ENCODE peak calls at places on chromosomes 12 and 14, in ten cellular contexts. X is heart left ventricle, T is AG10803, J is astrocyte of the spinal cord, K is esophagus squamous epithelium, F is left ventricle myocardium inferior, O is Peyer's patch, M is fibroblast of pulmonary artery, S is astrocyte of the cerebellum, A is nephron progenitor cell. W is an unnamed sample.

GRCh38 chr14:73762375-73762822 is 48.2 kb upstream of the PNMA1 start:
- DNase-seq in T (no peak), K (no peak), F (no peak), S (no peak), O (peak), M (no peak), X (no peak), A (no peak), J (no peak), W (no peak)

GRCh38 chr12:30811966-30812365 is 57.2 kb upstream of the CAPRIN2 start:
- DNase-seq in F (no peak), K (no peak), S (no peak), A (no peak), O (no peak), X (no peak), J (no peak), T (no peak), M (no peak), W (no peak)

GRCh38 chr12:122995503-122996187 is 15.2 kb downstream of the ARL6IP4 start:
- DNase-seq in K (no peak), F (peak), A (peak), T (no peak), M (no peak), S (no peak), O (no peak), J (no peak), X (peak), W (no peak)

GRCh38 chr14:75431827-75432226 is 4.0 kb downstream of the JDP2 start:
- DNase-seq in X (no peak), F (no peak), M (no peak), O (no peak), S (no peak), A (no peak), J (no peak), T (no peak), K (no peak), W (no peak)

GRCh38 chr12:107645630-107646333 is 39.8 kb upstream of the PWP1 start:
- DNase-seq in K (no peak), J (peak), A (peak), M (no peak), F (no peak), T (no peak), O (no peak), S (no peak), X (peak), W (no peak)

GRCh38 chr14:77904218-77904617 is 104.3 kb downstream of the ADCK1 start:
- DNase-seq in A (no peak), J (no peak), O (no peak), S (no peak), T (no peak), M (no peak), K (no peak), X (no peak), F (no peak), W (no peak)

GRCh38 chr14:97456958-97457357 is 659.8 kb downstream of the VRK1 start:
- DNase-seq in M (no peak), K (no peak), J (no peak), F (no peak), O (peak), S (no peak), T (peak), X (no peak), A (no peak), W (no peak)

GRCh38 chr12:26047401-26048226 is 77.2 kb downstream of the BHLHE41 start:
- DNase-seq in M (no peak), A (no peak), J (no peak), S (no peak), K (no peak), X (no peak), T (no peak), F (no peak), O (no peak), W (no peak)

GRCh38 chr14:36241183-36241582 is 64.7 kb upstream of the PTCSC3 start:
- DNase-seq in O (no peak), F (no peak), X (no peak), A (no peak), T (no peak), M (peak), S (no peak), K (no peak), J (no peak), W (no peak)

GRCh38 chr12:104172564-104172935 is 34.5 kb upstream of the NFYB start:
- DNase-seq in J (no peak), T (no peak), O (no peak), M (no peak), K (no peak), X (no peak), A (no peak), F (no peak), S (no peak), W (no peak)

GRCh38 chr12:43847427-43847826 is 11.5 kb downstream of the TMEM117 start:
- DNase-seq in S (peak), T (peak), K (no peak), J (peak), X (no peak), F (no peak), O (no peak), M (peak), A (no peak), W (peak)

GRCh38 chr12:72278894-72279293 is 6.7 kb downstream of the TRHDE start:
- DNase-seq in T (no peak), A (no peak), K (no peak), O (no peak), X (no peak), M (no peak), S (no peak), F (no peak), J (no peak), W (no peak)

GRCh38 chr12:124397807-124398577 is 103.1 kb downstream of the RFLNA start:
- DNase-seq in S (no peak), O (peak), T (peak), M (peak), X (peak), J (no peak), K (no peak), A (no peak), F (no peak), W (no peak)

GRCh38 chr12:95473440-95473946 is 459 bp upstream of the METAP2 start:
- DNase-seq in K (no peak), J (no peak), O (peak), S (peak), F (no peak), T (peak), A (peak), X (peak), M (peak), W (peak)

GRCh38 chr12:31004666-31005065 is 69.0 kb upstream of the DDX11 start:
- DNase-seq in S (no peak), J (no peak), O (peak), K (no peak), A (no peak), X (no peak), T (no peak), F (no peak), M (no peak), W (no peak)

GRCh38 chr14:55938249-55938791 is 179.9 kb upstream of the PELI2 start:
- DNase-seq in S (no peak), M (peak), J (peak), A (no peak), T (peak), X (peak), O (no peak), K (no peak), F (peak), W (peak)

GRCh38 chr12:59431266-59431665 is 164.6 kb upstream of the SLC16A7 start:
- DNase-seq in A (no peak), T (peak), O (no peak), J (no peak), X (no peak), K (no peak), S (no peak), M (peak), F (no peak), W (peak)

GRCh38 chr14:75454963-75455546 is 27.2 kb downstream of the JDP2 start:
- DNase-seq in S (peak), K (no peak), F (peak), A (no peak), O (peak), J (peak), T (peak), X (peak), M (peak), W (peak)

GRCh38 chr12:114275937-114276785 is 129.8 kb downstream of the TBX5 start:
- DNase-seq in A (no peak), X (no peak), T (peak), F (no peak), M (no peak), J (peak), S (no peak), K (no peak), O (no peak), W (no peak)

GRCh38 chr12:18828987-18829386 is 91.1 kb downstream of the CAPZA3 start:
- DNase-seq in J (no peak), X (no peak), T (no peak), S (no peak), O (no peak), F (no peak), K (no peak), M (no peak), A (no peak), W (no peak)

GRCh38 chr14:46054526-46054925 is 597.1 kb downstream of the RPL10L start:
- DNase-seq in A (no peak), K (no peak), F (no peak), T (peak), S (peak), J (peak), O (no peak), M (peak), X (no peak), W (peak)

GRCh38 chr12:70784042-70784668 is 136.4 kb downstream of the PTPRR start:
- DNase-seq in T (no peak), M (no peak), J (no peak), F (no peak), S (no peak), O (no peak), K (no peak), X (no peak), A (no peak), W (no peak)

GRCh38 chr14:34711169-34711568 is 3.2 kb downstream of the CFL2 start:
- DNase-seq in A (no peak), S (peak), O (no peak), J (peak), T (peak), F (no peak), M (peak), K (no peak), X (no peak), W (peak)

GRCh38 chr12:68303850-68304249 is 28.3 kb downstream of the MDM1 start:
- DNase-seq in O (no peak), S (no peak), J (no peak), A (no peak), F (no peak), X (peak), M (peak), K (no peak), T (peak), W (no peak)

GRCh38 chr14:90274808-90275454 is 18.6 kb downstream of the PSMC1 start:
- DNase-seq in X (no peak), O (no peak), M (peak), K (no peak), A (no peak), T (peak), S (no peak), F (no peak), J (peak), W (peak)

GRCh38 chr14:50109342-50109741 is 7.0 kb downstream of the VCPKMT start:
- DNase-seq in F (no peak), S (peak), M (peak), K (no peak), J (peak), O (no peak), T (peak), X (no peak), A (no peak), W (no peak)

GRCh38 chr14:23573384-23573783 is 5.2 kb downstream of the JPH4 start:
- DNase-seq in A (no peak), T (no peak), K (no peak), J (no peak), M (no peak), S (no peak), X (no peak), F (no peak), O (no peak), W (no peak)

GRCh38 chr12:122452701-122453285 is 30.3 kb upstream of the CLIP1 start:
- DNase-seq in O (no peak), F (no peak), T (no peak), X (no peak), J (no peak), A (no peak), M (no peak), S (no peak), K (no peak), W (no peak)

GRCh38 chr12:2797721-2798418 is 3.1 kb downstream of the FKBP4 start:
- DNase-seq in K (no peak), J (no peak), S (no peak), X (peak), T (no peak), O (no peak), F (peak), M (peak), A (no peak), W (no peak)

GRCh38 chr12:122880668-122881067 is 15.3 kb downstream of the VPS37B start:
- DNase-seq in S (no peak), K (no peak), O (no peak), J (peak), T (peak), X (no peak), A (peak), F (no peak), M (peak), W (peak)

GRCh38 chr12:122836027-122836921 is 1.0 kb downstream of the HIP1R start:
- DNase-seq in O (peak), T (no peak), M (peak), J (no peak), X (no peak), F (no peak), A (peak), K (no peak), S (no peak), W (no peak)

GRCh38 chr14:55599250-55599879 is 19.4 kb downstream of the KTN1 start:
- DNase-seq in O (peak), S (no peak), M (no peak), T (no peak), J (no peak), F (peak), K (no peak), X (peak), A (no peak), W (no peak)

GRCh38 chr14:88551936-88552565 is 2.8 kb downstream of the PTPN21 start:
- DNase-seq in M (peak), J (peak), S (no peak), A (peak), K (no peak), T (peak), F (no peak), X (no peak), O (no peak), W (no peak)

GRCh38 chr12:12883369-12884001 is 7.9 kb upstream of the GPRC5A start:
- DNase-seq in M (peak), O (no peak), T (no peak), A (no peak), X (no peak), K (no peak), J (peak), S (no peak), F (no peak), W (peak)

GRCh38 chr12:118315821-118316220 is 56.9 kb downstream of the TAOK3 start:
- DNase-seq in J (no peak), M (no peak), K (no peak), O (no peak), F (no peak), T (no peak), X (no peak), A (no peak), S (no peak), W (no peak)

GRCh38 chr14:21852061-21852664 is 178.5 kb upstream of the OR4E1 start:
- DNase-seq in M (peak), X (no peak), K (no peak), A (peak), T (no peak), F (no peak), J (peak), O (peak), S (no peak), W (peak)

GRCh38 chr12:1474059-1474537 is 120.3 kb downstream of the FBXL14 start:
- DNase-seq in J (peak), A (no peak), X (no peak), F (no peak), K (no peak), O (no peak), S (peak), T (peak), M (peak), W (peak)

GRCh38 chr14:75229923-75230792 is 48.5 kb upstream of the FOS start:
- DNase-seq in F (peak), O (peak), A (no peak), S (no peak), J (peak), X (no peak), K (no peak), T (peak), M (peak), W (peak)

GRCh38 chr14:67963545-67963944 is 144.0 kb downstream of the RAD51B start:
- DNase-seq in T (no peak), K (no peak), A (no peak), J (no peak), O (no peak), X (no peak), F (no peak), S (no peak), M (no peak), W (no peak)

GRCh38 chr14:100619382-100620305 is 32.4 kb upstream of the BEGAIN start:
- DNase-seq in X (peak), J (no peak), F (no peak), S (no peak), A (no peak), K (no peak), T (no peak), M (no peak), O (peak), W (no peak)
- TF ChIP-seq CTCF in X (no peak), J (no peak), F (no peak), S (no peak), A (no peak), K (no peak), T (no peak), M (no peak), O (no peak), W (no peak)

DNA sequence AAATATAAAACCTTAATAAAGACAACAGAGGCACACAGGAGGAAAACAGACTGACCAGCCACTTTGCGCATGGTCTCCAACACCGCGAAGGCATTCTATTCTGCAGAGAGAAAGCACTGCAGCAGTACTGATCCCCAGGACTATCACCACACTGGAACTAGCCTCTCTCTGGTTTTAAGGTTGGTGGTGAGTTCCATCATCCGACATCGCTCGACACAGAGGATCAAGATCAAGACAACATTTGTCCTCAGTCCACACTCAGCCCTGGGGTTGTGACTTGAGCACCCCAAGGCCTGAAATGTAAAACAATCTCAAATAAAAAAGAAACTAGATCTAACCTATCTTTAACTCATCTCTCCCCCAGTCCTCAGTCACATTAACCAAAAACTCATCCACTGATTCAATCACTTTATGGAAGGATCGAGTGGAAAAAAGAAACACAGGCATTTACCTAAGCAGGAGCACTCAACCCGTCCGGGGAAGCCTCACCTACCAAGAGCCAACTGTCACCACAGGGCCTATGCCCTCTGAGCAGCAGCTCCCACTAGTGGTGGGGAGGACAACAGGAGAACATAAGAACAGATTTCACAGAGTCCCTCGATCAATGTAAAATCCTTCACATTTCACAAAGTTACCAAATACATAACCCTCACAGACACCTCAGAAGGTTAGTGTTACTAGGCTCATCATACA is 17.7 kb downstream of the STXBP6 start:
- DNase-seq in S (no peak), K (no peak), F (no peak), A (no peak), X (no peak), O (peak), M (no peak), T (no peak), J (no peak), W (no peak)
- TF ChIP-seq CTCF in S (no peak), K (peak), F (peak), A (no peak), X (peak), O (no peak), M (peak), T (peak), J (peak), W (peak)

DNA sequence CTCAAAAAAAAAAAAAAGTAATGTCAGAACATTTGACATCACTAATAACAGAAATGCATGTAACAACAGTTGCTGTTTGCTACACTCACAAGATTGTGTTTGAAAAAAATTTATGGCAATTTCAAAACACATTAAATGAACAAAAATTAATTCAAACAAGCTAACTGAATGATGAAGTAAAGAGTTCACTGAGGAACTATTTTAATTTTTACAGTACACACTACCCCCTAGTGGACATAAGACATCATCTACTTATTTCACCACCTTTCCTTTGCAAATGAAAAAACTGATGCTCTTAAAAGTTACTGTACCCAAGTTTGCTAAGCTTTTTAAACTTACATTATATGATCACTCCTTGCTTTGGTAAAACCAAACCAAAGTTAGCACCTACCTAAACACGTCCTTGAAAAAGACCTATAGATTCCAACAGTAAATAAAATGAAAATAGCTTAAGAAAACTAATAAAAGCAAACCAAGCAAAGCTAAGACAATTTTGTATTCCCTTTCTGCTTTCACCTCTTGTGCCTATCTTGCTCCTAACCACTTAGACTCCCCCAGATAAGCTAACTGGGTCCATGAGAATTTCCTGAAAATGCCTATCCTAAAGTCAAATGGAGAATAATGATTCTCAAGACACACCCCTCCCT is 22.2 kb downstream of the UBE2N start:
- DNase-seq in F (no peak), S (peak), X (no peak), A (no peak), K (no peak), T (peak), M (peak), O (no peak), J (peak), W (peak)
- TF ChIP-seq CTCF in F (peak), S (no peak), X (peak), A (peak), K (peak), T (peak), M (peak), O (peak), J (peak), W (peak)

GRCh38 chr14:72523397-72524157 is 370.3 kb downstream of the DPF3 start:
- DNase-seq in O (peak), T (peak), K (no peak), J (no peak), F (no peak), A (no peak), S (no peak), M (peak), X (no peak), W (no peak)
- TF ChIP-seq CTCF in O (no peak), T (no peak), K (no peak), J (no peak), F (no peak), A (no peak), S (no peak), M (no peak), X (no peak), W (no peak)

DNA sequence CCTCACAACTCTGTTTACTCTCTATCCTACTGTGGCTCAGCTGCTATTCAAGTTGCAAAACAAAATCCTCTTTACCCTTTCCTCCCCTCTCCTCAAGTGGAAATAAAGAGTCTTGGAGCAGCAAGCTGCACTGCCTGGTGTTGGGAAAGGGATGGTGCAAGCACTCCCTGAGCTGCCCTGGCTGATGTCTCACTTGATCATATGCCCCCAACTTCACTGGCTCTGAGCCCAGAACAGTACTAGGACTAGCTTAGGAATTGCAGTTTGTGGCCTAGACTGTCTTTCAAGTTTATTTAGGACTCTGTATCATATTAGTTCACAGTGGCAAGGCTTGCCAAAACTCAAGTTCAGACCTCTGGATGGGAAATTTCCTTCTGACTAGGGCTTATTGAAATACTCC is 1683.8 kb upstream of the SEL1L start:
- DNase-seq in M (peak), S (peak), X (no peak), J (peak), F (no peak), T (peak), K (no peak), A (no peak), O (peak), W (peak)
- TF ChIP-seq CTCF in M (no peak), S (no peak), X (no peak), J (no peak), F (peak), T (no peak), K (no peak), A (no peak), O (no peak), W (no peak)

W was measured in HFFc6.